ENCODE peak calls at places on chromosomes 7 and 10, in ten cellular contexts. One of them, this sample, is unnamed.

GRCh38 chr7:40580776-40581175 is 446.0 kb downstream of the SUGCT start:
- DNase-seq in thoracic aorta: no peak
- DNase-seq in fibroblast of pulmonary artery: no peak
- DNase-seq in skeletal muscle cell: no peak
- DNase-seq in DMS53: no peak
- DNase-seq in AG08396: no peak
- DNase-seq in activated CD4-positive, alpha-beta T cell treated with anti-CD3 and anti-CD28 coated beads for 4 hours: no peak
- DNase-seq in natural killer cell treated with Interleukin-12 subunit alpha and Interleukin-12 subunit beta and Interleukin-15 and Interleukin-18, amount 100 ng/mL, for 72 hours: no peak
- DNase-seq in iris pigment epithelial cell: peak
- DNase-seq in GM23338: no peak
- DNase-seq in this sample: no peak

GRCh38 chr10:4201866-4202825 is 417.1 kb upstream of the KLF6 start:
- DNase-seq in thoracic aorta: no peak
- DNase-seq in fibroblast of pulmonary artery: no peak
- DNase-seq in skeletal muscle cell: no peak
- DNase-seq in DMS53: no peak
- DNase-seq in AG08396: no peak
- DNase-seq in activated CD4-positive, alpha-beta T cell treated with anti-CD3 and anti-CD28 coated beads for 4 hours: no peak
- DNase-seq in natural killer cell treated with Interleukin-12 subunit alpha and Interleukin-12 subunit beta and Interleukin-15 and Interleukin-18, amount 100 ng/mL, for 72 hours: no peak
- DNase-seq in iris pigment epithelial cell: no peak
- DNase-seq in GM23338: no peak
- DNase-seq in this sample: no peak

GRCh38 chr7:158259671-158260423 is 327.8 kb downstream of the PTPRN2 start:
- DNase-seq in thoracic aorta: no peak
- DNase-seq in fibroblast of pulmonary artery: no peak
- DNase-seq in skeletal muscle cell: no peak
- DNase-seq in DMS53: no peak
- DNase-seq in AG08396: no peak
- DNase-seq in activated CD4-positive, alpha-beta T cell treated with anti-CD3 and anti-CD28 coated beads for 4 hours: no peak
- DNase-seq in natural killer cell treated with Interleukin-12 subunit alpha and Interleukin-12 subunit beta and Interleukin-15 and Interleukin-18, amount 100 ng/mL, for 72 hours: peak
- DNase-seq in iris pigment epithelial cell: no peak
- DNase-seq in GM23338: no peak
- DNase-seq in this sample: no peak

GRCh38 chr10:70494536-70494935 is 16.0 kb downstream of the PALD1 start:
- DNase-seq in thoracic aorta: no peak
- DNase-seq in fibroblast of pulmonary artery: no peak
- DNase-seq in skeletal muscle cell: no peak
- DNase-seq in DMS53: no peak
- DNase-seq in AG08396: no peak
- DNase-seq in activated CD4-positive, alpha-beta T cell treated with anti-CD3 and anti-CD28 coated beads for 4 hours: peak
- DNase-seq in natural killer cell treated with Interleukin-12 subunit alpha and Interleukin-12 subunit beta and Interleukin-15 and Interleukin-18, amount 100 ng/mL, for 72 hours: no peak
- DNase-seq in iris pigment epithelial cell: no peak
- DNase-seq in GM23338: no peak
- DNase-seq in this sample: no peak

GRCh38 chr10:125089486-125089885 is 70.9 kb downstream of the CTBP2 start:
- DNase-seq in thoracic aorta: no peak
- DNase-seq in fibroblast of pulmonary artery: no peak
- DNase-seq in skeletal muscle cell: no peak
- DNase-seq in DMS53: no peak
- DNase-seq in AG08396: no peak
- DNase-seq in activated CD4-positive, alpha-beta T cell treated with anti-CD3 and anti-CD28 coated beads for 4 hours: no peak
- DNase-seq in natural killer cell treated with Interleukin-12 subunit alpha and Interleukin-12 subunit beta and Interleukin-15 and Interleukin-18, amount 100 ng/mL, for 72 hours: no peak
- DNase-seq in iris pigment epithelial cell: peak
- DNase-seq in GM23338: no peak
- DNase-seq in this sample: no peak

GRCh38 chr7:93574269-93574645 is 267 bp downstream of the CALCR start:
- DNase-seq in thoracic aorta: no peak
- DNase-seq in fibroblast of pulmonary artery: no peak
- DNase-seq in skeletal muscle cell: no peak
- DNase-seq in DMS53: peak
- DNase-seq in AG08396: no peak
- DNase-seq in activated CD4-positive, alpha-beta T cell treated with anti-CD3 and anti-CD28 coated beads for 4 hours: no peak
- DNase-seq in natural killer cell treated with Interleukin-12 subunit alpha and Interleukin-12 subunit beta and Interleukin-15 and Interleukin-18, amount 100 ng/mL, for 72 hours: no peak
- DNase-seq in iris pigment epithelial cell: no peak
- DNase-seq in GM23338: peak
- DNase-seq in this sample: no peak

GRCh38 chr10:114239117-114239993 is at the start of gene VWA2:
- DNase-seq in thoracic aorta: no peak
- DNase-seq in fibroblast of pulmonary artery: no peak
- DNase-seq in skeletal muscle cell: no peak
- DNase-seq in DMS53: peak
- DNase-seq in AG08396: no peak
- DNase-seq in activated CD4-positive, alpha-beta T cell treated with anti-CD3 and anti-CD28 coated beads for 4 hours: no peak
- DNase-seq in natural killer cell treated with Interleukin-12 subunit alpha and Interleukin-12 subunit beta and Interleukin-15 and Interleukin-18, amount 100 ng/mL, for 72 hours: no peak
- DNase-seq in iris pigment epithelial cell: no peak
- DNase-seq in GM23338: peak
- DNase-seq in this sample: peak

GRCh38 chr7:50814166-50814565 is 31.5 kb upstream of the GRB10 start:
- DNase-seq in thoracic aorta: no peak
- DNase-seq in fibroblast of pulmonary artery: no peak
- DNase-seq in skeletal muscle cell: no peak
- DNase-seq in DMS53: no peak
- DNase-seq in AG08396: no peak
- DNase-seq in activated CD4-positive, alpha-beta T cell treated with anti-CD3 and anti-CD28 coated beads for 4 hours: no peak
- DNase-seq in natural killer cell treated with Interleukin-12 subunit alpha and Interleukin-12 subunit beta and Interleukin-15 and Interleukin-18, amount 100 ng/mL, for 72 hours: no peak
- DNase-seq in iris pigment epithelial cell: no peak
- DNase-seq in GM23338: peak
- DNase-seq in this sample: no peak

GRCh38 chr10:51910189-51910588 is 210.8 kb upstream of the CSTF2T start:
- DNase-seq in thoracic aorta: no peak
- DNase-seq in fibroblast of pulmonary artery: no peak
- DNase-seq in skeletal muscle cell: no peak
- DNase-seq in DMS53: no peak
- DNase-seq in AG08396: no peak
- DNase-seq in activated CD4-positive, alpha-beta T cell treated with anti-CD3 and anti-CD28 coated beads for 4 hours: no peak
- DNase-seq in natural killer cell treated with Interleukin-12 subunit alpha and Interleukin-12 subunit beta and Interleukin-15 and Interleukin-18, amount 100 ng/mL, for 72 hours: no peak
- DNase-seq in iris pigment epithelial cell: no peak
- DNase-seq in GM23338: peak
- DNase-seq in this sample: no peak

GRCh38 chr7:78530351-78530750 is 731.8 kb downstream of the PHTF2 start:
- DNase-seq in thoracic aorta: no peak
- DNase-seq in fibroblast of pulmonary artery: peak
- DNase-seq in skeletal muscle cell: peak
- DNase-seq in DMS53: peak
- DNase-seq in AG08396: peak
- DNase-seq in activated CD4-positive, alpha-beta T cell treated with anti-CD3 and anti-CD28 coated beads for 4 hours: no peak
- DNase-seq in natural killer cell treated with Interleukin-12 subunit alpha and Interleukin-12 subunit beta and Interleukin-15 and Interleukin-18, amount 100 ng/mL, for 72 hours: no peak
- DNase-seq in iris pigment epithelial cell: peak
- DNase-seq in GM23338: no peak
- DNase-seq in this sample: peak

GRCh38 chr7:118111347-118111746 is 72.6 kb upstream of the LSM8 start:
- DNase-seq in thoracic aorta: no peak
- DNase-seq in fibroblast of pulmonary artery: no peak
- DNase-seq in skeletal muscle cell: no peak
- DNase-seq in DMS53: peak
- DNase-seq in AG08396: no peak
- DNase-seq in activated CD4-positive, alpha-beta T cell treated with anti-CD3 and anti-CD28 coated beads for 4 hours: no peak
- DNase-seq in natural killer cell treated with Interleukin-12 subunit alpha and Interleukin-12 subunit beta and Interleukin-15 and Interleukin-18, amount 100 ng/mL, for 72 hours: no peak
- DNase-seq in iris pigment epithelial cell: no peak
- DNase-seq in GM23338: no peak
- DNase-seq in this sample: no peak

GRCh38 chr7:13467111-13467547 is 522.3 kb downstream of the ETV1 start:
- DNase-seq in thoracic aorta: no peak
- DNase-seq in fibroblast of pulmonary artery: no peak
- DNase-seq in skeletal muscle cell: no peak
- DNase-seq in DMS53: no peak
- DNase-seq in AG08396: no peak
- DNase-seq in activated CD4-positive, alpha-beta T cell treated with anti-CD3 and anti-CD28 coated beads for 4 hours: no peak
- DNase-seq in natural killer cell treated with Interleukin-12 subunit alpha and Interleukin-12 subunit beta and Interleukin-15 and Interleukin-18, amount 100 ng/mL, for 72 hours: no peak
- DNase-seq in iris pigment epithelial cell: no peak
- DNase-seq in GM23338: no peak
- DNase-seq in this sample: no peak

GRCh38 chr7:80729586-80730320 is 91.3 kb downstream of the CD36 start:
- DNase-seq in thoracic aorta: no peak
- DNase-seq in fibroblast of pulmonary artery: peak
- DNase-seq in skeletal muscle cell: no peak
- DNase-seq in DMS53: no peak
- DNase-seq in AG08396: peak
- DNase-seq in activated CD4-positive, alpha-beta T cell treated with anti-CD3 and anti-CD28 coated beads for 4 hours: no peak
- DNase-seq in natural killer cell treated with Interleukin-12 subunit alpha and Interleukin-12 subunit beta and Interleukin-15 and Interleukin-18, amount 100 ng/mL, for 72 hours: no peak
- DNase-seq in iris pigment epithelial cell: peak
- DNase-seq in GM23338: no peak
- DNase-seq in this sample: no peak

This sample was measured in SW480.